ENCODE peak calls at places on chromosomes 13 and 19, in nine cellular contexts. One of them, this sample, is unnamed.

GRCh38 chr13:114078501-114079451 is 53.6 kb downstream of the RASA3 start:
- DNase-seq in SHP77: no peak
- DNase-seq in AG04450: no peak
- DNase-seq in KG1: no peak
- DNase-seq in NCI-H2029 treated with DMSO at 0.1 percent for 48 hours: no peak
- DNase-seq in AG08395: peak
- DNase-seq in heart right ventricle: no peak
- DNase-seq in GOT3: no peak
- DNase-seq in type B pancreatic cell: no peak
- DNase-seq in this sample: no peak

GRCh38 chr13:80036845-80037504 is 304.0 kb downstream of the SPRY2 start:
- DNase-seq in AG04450: no peak
- DNase-seq in heart right ventricle: no peak
- DNase-seq in NCI-H2029 treated with DMSO at 0.1 percent for 48 hours: no peak
- DNase-seq in KG1: peak
- DNase-seq in GOT3: no peak
- DNase-seq in type B pancreatic cell: no peak
- DNase-seq in SHP77: no peak
- DNase-seq in AG08395: no peak
- DNase-seq in this sample: no peak

GRCh38 chr19:17246681-17247425 is 1.1 kb upstream of the NR2F6 start:
- DNase-seq in KG1: no peak
- DNase-seq in GOT3: no peak
- DNase-seq in NCI-H2029 treated with DMSO at 0.1 percent for 48 hours: no peak
- DNase-seq in AG04450: no peak
- DNase-seq in AG08395: peak
- DNase-seq in type B pancreatic cell: no peak
- DNase-seq in heart right ventricle: peak
- DNase-seq in SHP77: peak
- DNase-seq in this sample: no peak

GRCh38 chr19:4877753-4878490 is 10.5 kb upstream of the PLIN3 start:
- DNase-seq in AG04450: no peak
- DNase-seq in SHP77: no peak
- DNase-seq in heart right ventricle: peak
- DNase-seq in NCI-H2029 treated with DMSO at 0.1 percent for 48 hours: no peak
- DNase-seq in AG08395: no peak
- DNase-seq in type B pancreatic cell: no peak
- DNase-seq in KG1: no peak
- DNase-seq in GOT3: no peak
- DNase-seq in this sample: peak

GRCh38 chr13:83881917-83882625 is at the start of gene SLITRK1:
- DNase-seq in AG08395: no peak
- DNase-seq in NCI-H2029 treated with DMSO at 0.1 percent for 48 hours: no peak
- DNase-seq in heart right ventricle: peak
- DNase-seq in KG1: peak
- DNase-seq in type B pancreatic cell: peak
- DNase-seq in AG04450: peak
- DNase-seq in SHP77: peak
- DNase-seq in GOT3: no peak
- DNase-seq in this sample: no peak

GRCh38 chr19:23071087-23071511 is 45.7 kb upstream of the ZNF730 start:
- DNase-seq in heart right ventricle: peak
- DNase-seq in type B pancreatic cell: peak
- DNase-seq in GOT3: no peak
- DNase-seq in SHP77: no peak
- DNase-seq in AG04450: no peak
- DNase-seq in KG1: no peak
- DNase-seq in AG08395: peak
- DNase-seq in NCI-H2029 treated with DMSO at 0.1 percent for 48 hours: no peak
- DNase-seq in this sample: no peak

GRCh38 chr13:99418663-99419140 is 82.6 kb upstream of the TM9SF2 start:
- DNase-seq in AG08395: no peak
- DNase-seq in KG1: no peak
- DNase-seq in type B pancreatic cell: no peak
- DNase-seq in SHP77: no peak
- DNase-seq in GOT3: no peak
- DNase-seq in heart right ventricle: no peak
- DNase-seq in NCI-H2029 treated with DMSO at 0.1 percent for 48 hours: no peak
- DNase-seq in AG04450: no peak
- DNase-seq in this sample: no peak

GRCh38 chr19:40592170-40592569 is 9.0 kb upstream of the LTBP4 start:
- DNase-seq in heart right ventricle: no peak
- DNase-seq in GOT3: no peak
- DNase-seq in type B pancreatic cell: no peak
- DNase-seq in SHP77: peak
- DNase-seq in NCI-H2029 treated with DMSO at 0.1 percent for 48 hours: no peak
- DNase-seq in AG04450: no peak
- DNase-seq in KG1: no peak
- DNase-seq in AG08395: peak
- DNase-seq in this sample: no peak

GRCh38 chr13:31756346-31756745 is 17.0 kb downstream of the RXFP2 start:
- DNase-seq in heart right ventricle: no peak
- DNase-seq in KG1: no peak
- DNase-seq in type B pancreatic cell: no peak
- DNase-seq in AG08395: peak
- DNase-seq in GOT3: peak
- DNase-seq in AG04450: peak
- DNase-seq in NCI-H2029 treated with DMSO at 0.1 percent for 48 hours: no peak
- DNase-seq in SHP77: no peak
- DNase-seq in this sample: no peak

GRCh38 chr19:3516675-3517207 is 10.6 kb downstream of the FZR1 start:
- DNase-seq in type B pancreatic cell: peak
- DNase-seq in heart right ventricle: no peak
- DNase-seq in AG04450: no peak
- DNase-seq in NCI-H2029 treated with DMSO at 0.1 percent for 48 hours: peak
- DNase-seq in AG08395: no peak
- DNase-seq in SHP77: peak
- DNase-seq in KG1: no peak
- DNase-seq in GOT3: no peak
- DNase-seq in this sample: no peak

GRCh38 chr19:1461862-1462261 is 11.9 kb downstream of the APC2 start:
- DNase-seq in SHP77: no peak
- DNase-seq in AG04450: no peak
- DNase-seq in type B pancreatic cell: no peak
- DNase-seq in NCI-H2029 treated with DMSO at 0.1 percent for 48 hours: no peak
- DNase-seq in KG1: no peak
- DNase-seq in AG08395: no peak
- DNase-seq in GOT3: no peak
- DNase-seq in heart right ventricle: peak
- DNase-seq in this sample: no peak

GRCh38 chr13:20546559-20546958 is 20.4 kb upstream of the IFT88 start:
- DNase-seq in NCI-H2029 treated with DMSO at 0.1 percent for 48 hours: no peak
- DNase-seq in KG1: peak
- DNase-seq in heart right ventricle: no peak
- DNase-seq in AG04450: no peak
- DNase-seq in AG08395: no peak
- DNase-seq in SHP77: no peak
- DNase-seq in GOT3: no peak
- DNase-seq in type B pancreatic cell: no peak
- DNase-seq in this sample: no peak

GRCh38 chr19:44961821-44962220 is 6.6 kb downstream of the CLPTM1 start:
- DNase-seq in SHP77: no peak
- DNase-seq in AG04450: no peak
- DNase-seq in KG1: no peak
- DNase-seq in AG08395: no peak
- DNase-seq in NCI-H2029 treated with DMSO at 0.1 percent for 48 hours: no peak
- DNase-seq in GOT3: no peak
- DNase-seq in type B pancreatic cell: no peak
- DNase-seq in heart right ventricle: no peak
- DNase-seq in this sample: no peak

GRCh38 chr19:7596191-7596937 is 701 bp downstream of the CAMSAP3 start:
- DNase-seq in NCI-H2029 treated with DMSO at 0.1 percent for 48 hours: no peak
- DNase-seq in AG08395: no peak
- DNase-seq in GOT3: no peak
- DNase-seq in SHP77: no peak
- DNase-seq in KG1: no peak
- DNase-seq in heart right ventricle: no peak
- DNase-seq in AG04450: no peak
- DNase-seq in type B pancreatic cell: no peak
- DNase-seq in this sample: no peak

GRCh38 chr13:99442273-99442895 is 58.9 kb upstream of the TM9SF2 start:
- DNase-seq in AG08395: peak
- DNase-seq in GOT3: no peak
- DNase-seq in SHP77: peak
- DNase-seq in KG1: peak
- DNase-seq in heart right ventricle: no peak
- DNase-seq in AG04450: no peak
- DNase-seq in NCI-H2029 treated with DMSO at 0.1 percent for 48 hours: peak
- DNase-seq in type B pancreatic cell: no peak
- DNase-seq in this sample: no peak

GRCh38 chr19:17757125-17757524 is 5.8 kb downstream of the FCHO1 start:
- DNase-seq in AG08395: peak
- DNase-seq in heart right ventricle: peak
- DNase-seq in GOT3: no peak
- DNase-seq in AG04450: no peak
- DNase-seq in NCI-H2029 treated with DMSO at 0.1 percent for 48 hours: peak
- DNase-seq in type B pancreatic cell: no peak
- DNase-seq in SHP77: peak
- DNase-seq in KG1: no peak
- DNase-seq in this sample: no peak

GRCh38 chr13:23621316-23621645 is 51.1 kb downstream of the TNFRSF19 start:
- DNase-seq in AG04450: peak
- DNase-seq in KG1: no peak
- DNase-seq in GOT3: no peak
- DNase-seq in NCI-H2029 treated with DMSO at 0.1 percent for 48 hours: no peak
- DNase-seq in SHP77: no peak
- DNase-seq in heart right ventricle: no peak
- DNase-seq in type B pancreatic cell: no peak
- DNase-seq in AG08395: peak
- DNase-seq in this sample: no peak

GRCh38 chr19:33795370-33796163 is 1.1 kb upstream of the KCTD15 start:
- DNase-seq in type B pancreatic cell: peak
- DNase-seq in AG08395: peak
- DNase-seq in NCI-H2029 treated with DMSO at 0.1 percent for 48 hours: peak
- DNase-seq in SHP77: peak
- DNase-seq in KG1: peak
- DNase-seq in GOT3: no peak
- DNase-seq in heart right ventricle: peak
- DNase-seq in AG04450: no peak
- DNase-seq in this sample: no peak

GRCh38 chr13:83919775-83920174 is 37.5 kb upstream of the SLITRK1 start:
- DNase-seq in NCI-H2029 treated with DMSO at 0.1 percent for 48 hours: no peak
- DNase-seq in heart right ventricle: no peak
- DNase-seq in SHP77: no peak
- DNase-seq in AG08395: no peak
- DNase-seq in AG04450: no peak
- DNase-seq in GOT3: no peak
- DNase-seq in KG1: no peak
- DNase-seq in type B pancreatic cell: no peak
- DNase-seq in this sample: no peak

GRCh38 chr19:7704280-7705060 is 2.5 kb upstream of the FCER2 start:
- DNase-seq in heart right ventricle: no peak
- DNase-seq in GOT3: no peak
- DNase-seq in AG04450: no peak
- DNase-seq in NCI-H2029 treated with DMSO at 0.1 percent for 48 hours: no peak
- DNase-seq in AG08395: no peak
- DNase-seq in SHP77: no peak
- DNase-seq in type B pancreatic cell: no peak
- DNase-seq in KG1: no peak
- DNase-seq in this sample: no peak